ENCODE peak calls at places on chromosomes 7 and 10, in four cellular contexts. J, T, V and U are unnamed samples.

GRCh38 chr10:67017218-67017617 is 91.4 kb downstream of the LRRTM3 start:
- DNase-seq in J (no peak), T (no peak), V (no peak), U (no peak)

GRCh38 chr10:97468162-97468561 is 22.2 kb downstream of the ZDHHC16 start:
- DNase-seq in J (no peak), T (no peak), V (no peak), U (no peak)

GRCh38 chr7:13872751-13873150 is 116.7 kb downstream of the ETV1 start:
- DNase-seq in J (no peak), T (no peak), V (no peak), U (no peak)

GRCh38 chr7:5824297-5824610 is 42.8 kb upstream of the RNF216 start:
- DNase-seq in J (no peak), T (no peak), V (no peak), U (no peak)

GRCh38 chr7:38975944-38976392 is 1.7 kb upstream of the POU6F2 start:
- DNase-seq in J (no peak), T (no peak), V (no peak), U (no peak)

GRCh38 chr10:46525177-46525823 is 31.2 kb downstream of the GPRIN2 start:
- DNase-seq in J (no peak), T (peak; percentile 56), V (no peak), U (no peak)

GRCh38 chr7:41573881-41574280 is 129.0 kb downstream of the INHBA start:
- DNase-seq in J (no peak), T (no peak), V (no peak), U (no peak)

GRCh38 chr10:110774069-110775021 is 97.4 kb upstream of the PDCD4 start:
- DNase-seq in J (no peak), T (peak; percentile 92), V (peak; percentile 83), U (no peak)

GRCh38 chr10:62302760-62303159 is 34.1 kb upstream of the RTKN2 start:
- DNase-seq in J (no peak), T (no peak), V (no peak), U (no peak)

GRCh38 chr7:93626869-93627268 is 52.3 kb upstream of the CALCR start:
- DNase-seq in J (no peak), T (no peak), V (no peak), U (no peak)

GRCh38 chr10:4407783-4408182 is 418.2 kb upstream of the AKR1E2 start:
- DNase-seq in J (no peak), T (peak; percentile 34), V (no peak), U (no peak)

GRCh38 chr7:101378808-101379207 is 16.1 kb downstream of the COL26A1 start:
- DNase-seq in J (peak; percentile 37), T (no peak), V (no peak), U (peak; percentile 17)

GRCh38 chr10:57579926-57580325 is 687.8 kb downstream of the IPMK start:
- DNase-seq in J (no peak), T (no peak), V (no peak), U (no peak)

GRCh38 chr7:30140456-30140855 is 5.7 kb downstream of the MTURN start:
- DNase-seq in J (no peak), T (no peak), V (no peak), U (no peak)

GRCh38 chr7:26627871-26628270 is 236.5 kb downstream of the SKAP2 start:
- DNase-seq in J (no peak), T (no peak), V (no peak), U (no peak)

GRCh38 chr7:138006106-138006505 is 4.2 kb upstream of the CREB3L2 start:
- DNase-seq in J (no peak), T (no peak), V (no peak), U (no peak)

GRCh38 chr7:27172823-27173411 is 1.2 kb downstream of the HOXA10 start:
- DNase-seq in J (no peak), T (no peak), V (no peak), U (peak; percentile 89)

GRCh38 chr7:151131622-151132293 is 35.7 kb downstream of the GBX1 start:
- DNase-seq in J (no peak), T (no peak), V (no peak), U (no peak)

GRCh38 chr10:62233494-62234283 is 35.0 kb downstream of the RTKN2 start:
- DNase-seq in J (no peak), T (no peak), V (no peak), U (no peak)

GRCh38 chr10:58734116-58734515 is 221.4 kb downstream of the BICC1 start:
- DNase-seq in J (no peak), T (no peak), V (no peak), U (no peak)

GRCh38 chr10:111983970-111984525 is 199.5 kb downstream of the GPAM start:
- DNase-seq in J (no peak), T (no peak), V (no peak), U (no peak)

GRCh38 chr7:134932707-134933370 is 53.5 kb upstream of the AGBL3 start:
- DNase-seq in J (no peak), T (no peak), V (no peak), U (no peak)
- TF ChIP-seq POLR2AphosphoS5 in J (no peak), T (no peak), V (no peak), U (peak; percentile 24)

GRCh38 chr10:106424981-106425380 is 739.5 kb downstream of the SORCS1 start:
- DNase-seq in J (no peak), T (no peak), V (no peak), U (no peak)

GRCh38 chr10:106424076-106424475 is 740.4 kb downstream of the SORCS1 start:
- DNase-seq in J (no peak), T (no peak), V (no peak), U (no peak)
- H3K9me3 ChIP-seq in J (no peaks in the 10 kb centered on the region), T (peaks cover 39% of the 10 kb centered on the region), V (no peaks in the 10 kb centered on the region), U (no peaks in the 10 kb centered on the region)

GRCh38 chr10:70494966-70495365 is 16.4 kb downstream of the PALD1 start:
- DNase-seq in J (no peak), T (no peak), V (no peak), U (no peak)

GRCh38 chr10:70493660-70494234 is 15.2 kb downstream of the PALD1 start:
- DNase-seq in J (no peak), T (no peak), V (no peak), U (no peak)

GRCh38 chr10:70491614-70492013 is 13.0 kb downstream of the PALD1 start:
- DNase-seq in J (no peak), T (no peak), V (no peak), U (no peak)

GRCh38 chr10:70494536-70494935 is 16.0 kb downstream of the PALD1 start:
- DNase-seq in J (no peak), T (no peak), V (no peak), U (no peak)

GRCh38 chr10:70492786-70493659 is 14.5 kb downstream of the PALD1 start:
- DNase-seq in J (no peak), T (no peak), V (no peak), U (no peak)
- TF ChIP-seq POLR2AphosphoS5 in J (no peak), T (no peak), V (no peak), U (no peak)

DNA sequence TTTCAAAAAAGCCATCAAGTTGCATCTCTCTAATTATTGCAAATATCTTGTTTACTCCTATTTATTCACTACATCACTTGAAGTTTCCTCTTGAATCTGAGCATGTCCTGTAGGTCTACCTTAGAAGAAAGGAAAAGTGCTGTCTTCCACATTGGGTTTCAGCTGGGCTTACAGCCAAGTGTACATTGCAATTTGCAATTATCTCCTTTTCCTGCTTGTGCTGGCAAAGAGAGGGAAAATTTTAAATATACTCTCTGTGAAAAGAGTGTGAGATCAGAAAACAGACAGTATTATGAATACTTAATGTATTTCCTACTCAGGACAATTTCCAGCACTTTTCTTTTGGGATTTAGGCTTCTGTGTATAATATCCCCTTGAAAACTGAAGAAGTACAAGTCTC is 839.7 kb downstream of the CNTNAP2 start:
- DNase-seq in J (no peak), T (no peak), V (no peak), U (no peak)
- H3K9me3 ChIP-seq in J (peaks cover 3% of the 10 kb centered on the region), T (peaks cover 34% of the 10 kb centered on the region), V (no peaks in the 10 kb centered on the region), U (no peaks in the 10 kb centered on the region)

DNA sequence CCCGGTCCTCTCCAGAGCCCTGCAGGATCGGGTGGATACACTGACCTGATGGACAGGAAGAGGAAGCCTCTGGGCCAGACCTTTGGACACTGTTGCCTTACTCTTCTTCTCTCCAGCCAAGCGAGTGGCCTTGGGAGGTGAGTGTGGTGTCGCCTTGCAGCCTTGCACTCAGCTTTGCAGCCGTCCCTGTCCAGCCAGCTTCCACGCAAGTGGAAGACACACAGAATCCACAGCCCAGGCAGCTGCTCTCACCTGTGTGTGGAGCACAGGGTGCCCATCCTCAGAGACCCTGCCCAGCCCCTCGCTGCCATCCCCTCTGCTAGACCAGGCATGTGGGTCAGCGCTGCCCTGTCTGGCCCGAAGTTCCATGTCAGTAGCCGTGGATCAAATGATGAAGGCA is 239.1 kb downstream of the EBF3 start:
- DNase-seq in J (no peak), T (no peak), V (no peak), U (no peak)
- TF ChIP-seq POLR2AphosphoS5 in J (no peak), T (no peak), V (no peak), U (no peak)

DNA sequence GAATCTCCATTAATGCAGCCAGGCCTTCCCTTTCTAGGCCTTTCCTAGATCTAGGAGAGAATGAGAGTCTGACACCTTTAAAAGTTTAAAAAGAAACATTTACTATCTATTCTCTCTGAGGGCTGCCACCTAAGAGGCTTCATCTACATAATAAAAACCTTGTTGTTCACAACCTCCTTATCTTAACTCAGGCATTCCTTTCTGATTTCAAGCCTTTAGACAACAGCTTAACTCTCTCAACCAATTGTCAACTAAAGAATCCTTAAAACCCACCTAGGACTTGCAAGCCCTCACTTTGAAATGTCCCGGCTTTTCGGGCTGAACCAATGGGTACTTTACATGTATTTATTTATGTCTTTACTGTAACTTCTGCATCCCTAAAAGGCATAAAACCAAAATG is 64.3 kb upstream of the RET start:
- DNase-seq in J (no peak), T (no peak), V (no peak), U (no peak)
- H3K9me3 ChIP-seq in J (no peaks in the 10 kb centered on the region), T (no peaks in the 10 kb centered on the region), V (no peaks in the 10 kb centered on the region), U (no peaks in the 10 kb centered on the region)

GRCh38 chr7:77281780-77282478 is 82.3 kb upstream of the FGL2 start:
- DNase-seq in J (no peak), T (no peak), V (no peak), U (no peak)
- TF ChIP-seq POLR2AphosphoS5 in J (peak; percentile 25), T (no peak), V (no peak), U (no peak)

DNA sequence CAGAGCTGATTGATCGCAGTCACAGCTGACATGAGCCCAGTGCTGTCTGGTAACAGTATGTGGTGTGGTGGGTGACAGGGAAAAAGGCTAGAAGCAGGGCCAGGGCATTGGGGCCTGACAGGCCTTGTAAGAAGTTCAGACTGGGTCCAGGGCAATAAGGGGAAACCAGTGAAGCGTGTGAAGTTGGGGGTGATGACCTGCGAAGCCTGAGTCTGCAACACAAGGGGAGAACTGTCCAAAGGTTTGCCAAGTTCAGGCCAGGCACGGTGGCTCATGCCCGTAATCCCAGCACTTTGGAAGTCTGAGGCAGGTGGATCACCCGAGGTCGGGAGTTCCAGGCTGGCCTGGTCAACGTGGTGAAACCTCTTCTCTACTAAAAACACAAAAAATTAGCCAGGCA is 983.9 kb upstream of the ZNF722 start:
- DNase-seq in J (no peak), T (no peak), V (no peak), U (no peak)
- H3K9me3 ChIP-seq in J (peaks cover 56% of the 10 kb centered on the region), T (no peaks in the 10 kb centered on the region), V (no peaks in the 10 kb centered on the region), U (no peaks in the 10 kb centered on the region)